ENCODE peak calls at places on chromosomes 11 and 22, in seven cellular contexts. One of them, this sample, is unnamed.

GRCh38 chr11:16126361-16126760 is 230.0 kb downstream of the SOX6 start:
- DNase-seq in psoas muscle: no peak
- DNase-seq in tibial nerve: no peak
- DNase-seq in AG10803: no peak
- DNase-seq in nephron progenitor cell: no peak
- DNase-seq in BJ: no peak
- DNase-seq in IMR-90: peak; percentile 30
- DNase-seq in this sample: no peak

GRCh38 chr11:18192988-18193387 is 20.4 kb downstream of the MRGPRX4 start:
- DNase-seq in psoas muscle: no peak
- DNase-seq in tibial nerve: no peak
- DNase-seq in AG10803: no peak
- DNase-seq in nephron progenitor cell: no peak
- DNase-seq in BJ: no peak
- DNase-seq in IMR-90: no peak
- DNase-seq in this sample: no peak

GRCh38 chr11:6611092-6612007 is 666 bp downstream of the TAF10 start:
- DNase-seq in psoas muscle: peak; percentile 77
- DNase-seq in tibial nerve: no peak
- DNase-seq in AG10803: no peak
- DNase-seq in nephron progenitor cell: no peak
- DNase-seq in BJ: no peak
- DNase-seq in IMR-90: peak; percentile 21
- DNase-seq in this sample: no peak

GRCh38 chr11:133889893-133890292 is 44.6 kb upstream of the SPATA19 start:
- DNase-seq in psoas muscle: no peak
- DNase-seq in tibial nerve: no peak
- DNase-seq in AG10803: no peak
- DNase-seq in nephron progenitor cell: no peak
- DNase-seq in BJ: no peak
- DNase-seq in IMR-90: no peak
- DNase-seq in this sample: no peak

GRCh38 chr11:12377106-12377823 is at the start of gene PARVA:
- DNase-seq in psoas muscle: peak; percentile 76
- DNase-seq in tibial nerve: peak; percentile 26
- DNase-seq in AG10803: peak; percentile 91
- DNase-seq in nephron progenitor cell: peak; percentile 78
- DNase-seq in BJ: no peak
- DNase-seq in IMR-90: peak; percentile 81
- DNase-seq in this sample: no peak

GRCh38 chr22:41648431-41648830 is 27.3 kb downstream of the XRCC6 start:
- DNase-seq in psoas muscle: no peak
- DNase-seq in tibial nerve: no peak
- DNase-seq in AG10803: no peak
- DNase-seq in nephron progenitor cell: no peak
- DNase-seq in BJ: no peak
- DNase-seq in IMR-90: no peak
- DNase-seq in this sample: no peak

GRCh38 chr11:45089251-45089650 is 57.2 kb upstream of the PRDM11 start:
- DNase-seq in psoas muscle: peak; percentile 93
- DNase-seq in tibial nerve: peak; percentile 71
- DNase-seq in AG10803: peak; percentile 100
- DNase-seq in nephron progenitor cell: no peak
- DNase-seq in BJ: peak; percentile 99
- DNase-seq in IMR-90: peak; percentile 93
- DNase-seq in this sample: no peak

GRCh38 chr11:58097437-58097836 is 27.9 kb downstream of the OR9I1 start:
- DNase-seq in psoas muscle: no peak
- DNase-seq in tibial nerve: no peak
- DNase-seq in AG10803: no peak
- DNase-seq in nephron progenitor cell: no peak
- DNase-seq in BJ: no peak
- DNase-seq in IMR-90: no peak
- DNase-seq in this sample: no peak

GRCh38 chr11:9053631-9054030 is 37.8 kb downstream of the SCUBE2 start:
- DNase-seq in psoas muscle: no peak
- DNase-seq in tibial nerve: no peak
- DNase-seq in AG10803: peak; percentile 58
- DNase-seq in nephron progenitor cell: no peak
- DNase-seq in BJ: peak; percentile 37
- DNase-seq in IMR-90: peak; percentile 73
- DNase-seq in this sample: no peak

GRCh38 chr11:67705264-67705663 is 30.8 kb upstream of the ALDH3B2 start:
- DNase-seq in psoas muscle: no peak
- DNase-seq in tibial nerve: no peak
- DNase-seq in AG10803: no peak
- DNase-seq in nephron progenitor cell: no peak
- DNase-seq in BJ: no peak
- DNase-seq in IMR-90: no peak
- DNase-seq in this sample: no peak

GRCh38 chr11:76552987-76553386 is 108.2 kb downstream of the EMSY start:
- DNase-seq in psoas muscle: no peak
- DNase-seq in tibial nerve: no peak
- DNase-seq in AG10803: no peak
- DNase-seq in nephron progenitor cell: no peak
- DNase-seq in BJ: no peak
- DNase-seq in IMR-90: no peak
- DNase-seq in this sample: no peak

GRCh38 chr22:48717076-48717810 is 1110.4 kb downstream of the BRD1 start:
- DNase-seq in psoas muscle: no peak
- DNase-seq in tibial nerve: no peak
- DNase-seq in AG10803: no peak
- DNase-seq in nephron progenitor cell: no peak
- DNase-seq in BJ: no peak
- DNase-seq in IMR-90: no peak
- DNase-seq in this sample: peak; percentile 7

GRCh38 chr22:35076648-35077047 is 10.7 kb downstream of the ISX start:
- DNase-seq in psoas muscle: no peak
- DNase-seq in tibial nerve: no peak
- DNase-seq in AG10803: no peak
- DNase-seq in nephron progenitor cell: no peak
- DNase-seq in BJ: no peak
- DNase-seq in IMR-90: no peak
- DNase-seq in this sample: no peak

GRCh38 chr22:26484360-26484706 is 656 bp downstream of the SRRD start:
- DNase-seq in psoas muscle: no peak
- DNase-seq in tibial nerve: no peak
- DNase-seq in AG10803: no peak
- DNase-seq in nephron progenitor cell: no peak
- DNase-seq in BJ: no peak
- DNase-seq in IMR-90: peak; percentile 31
- DNase-seq in this sample: no peak

GRCh38 chr22:43835736-43836135 is 23.6 kb upstream of the EFCAB6 start:
- DNase-seq in psoas muscle: peak; percentile 30
- DNase-seq in tibial nerve: no peak
- DNase-seq in AG10803: no peak
- DNase-seq in nephron progenitor cell: no peak
- DNase-seq in BJ: no peak
- DNase-seq in IMR-90: no peak
- DNase-seq in this sample: no peak

GRCh38 chr11:120130991-120131760 is 6.7 kb downstream of the TRIM29 start:
- DNase-seq in psoas muscle: no peak
- DNase-seq in tibial nerve: peak; percentile 6
- DNase-seq in AG10803: no peak
- DNase-seq in nephron progenitor cell: no peak
- DNase-seq in BJ: no peak
- DNase-seq in IMR-90: no peak
- DNase-seq in this sample: peak; percentile 33

DNA sequence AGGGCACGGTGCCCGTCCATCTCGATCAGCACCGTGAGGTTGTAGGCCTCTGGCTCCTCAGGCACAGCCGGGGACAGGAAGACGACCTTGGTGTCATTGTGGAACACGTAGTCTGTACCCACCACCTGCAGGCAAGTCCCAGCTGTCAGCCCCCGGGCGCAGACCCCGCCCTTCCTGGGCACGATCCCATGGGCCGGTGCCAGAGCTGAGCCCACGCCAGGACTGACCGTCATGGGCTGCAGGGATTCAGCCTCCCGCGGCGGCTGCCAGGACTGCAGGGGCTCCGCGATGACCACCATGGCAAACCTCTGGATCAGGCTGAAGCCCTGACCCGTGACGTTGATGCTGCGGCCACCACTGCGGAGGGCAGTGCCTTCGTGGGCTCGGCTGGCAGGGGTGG is 11.8 kb upstream of the MAPK11 start:
- DNase-seq in psoas muscle: no peak
- DNase-seq in tibial nerve: no peak
- DNase-seq in AG10803: no peak
- DNase-seq in nephron progenitor cell: no peak
- DNase-seq in BJ: no peak
- DNase-seq in IMR-90: no peak
- DNase-seq in this sample: no peak
- TF ChIP-seq CTCF in psoas muscle: no peak
- TF ChIP-seq CTCF in tibial nerve: no peak
- TF ChIP-seq CTCF in AG10803: no peak
- TF ChIP-seq CTCF in nephron progenitor cell: no peak
- TF ChIP-seq CTCF in BJ: no peak
- TF ChIP-seq CTCF in IMR-90: no peak
- TF ChIP-seq CTCF in this sample: no peak

GRCh38 chr11:81647374-81647773 is 1086.3 kb downstream of the FAM181B start:
- DNase-seq in psoas muscle: no peak
- DNase-seq in tibial nerve: no peak
- DNase-seq in AG10803: no peak
- DNase-seq in nephron progenitor cell: no peak
- DNase-seq in BJ: no peak
- DNase-seq in IMR-90: no peak
- DNase-seq in this sample: no peak

GRCh38 chr11:81644239-81644840 is 1089.3 kb downstream of the FAM181B start:
- DNase-seq in psoas muscle: no peak
- DNase-seq in tibial nerve: no peak
- DNase-seq in AG10803: peak; percentile 39
- DNase-seq in nephron progenitor cell: peak; percentile 35
- DNase-seq in BJ: no peak
- DNase-seq in IMR-90: peak; percentile 23
- DNase-seq in this sample: no peak
- TF ChIP-seq CTCF in psoas muscle: peak; percentile 33
- TF ChIP-seq CTCF in tibial nerve: peak; percentile 50
- TF ChIP-seq CTCF in AG10803: peak; percentile 62
- TF ChIP-seq CTCF in nephron progenitor cell: peak; percentile 75
- TF ChIP-seq CTCF in BJ: peak; percentile 46
- TF ChIP-seq CTCF in IMR-90: peak; percentile 54
- TF ChIP-seq CTCF in this sample: peak; percentile 69

GRCh38 chr11:97557399-97557798 is 1167.6 kb downstream of the JRKL start:
- DNase-seq in psoas muscle: no peak
- DNase-seq in tibial nerve: no peak
- DNase-seq in AG10803: no peak
- DNase-seq in nephron progenitor cell: no peak
- DNase-seq in BJ: no peak
- DNase-seq in IMR-90: no peak
- DNase-seq in this sample: no peak
- TF ChIP-seq CTCF in psoas muscle: no peak
- TF ChIP-seq CTCF in tibial nerve: no peak
- TF ChIP-seq CTCF in AG10803: no peak
- TF ChIP-seq CTCF in nephron progenitor cell: no peak
- TF ChIP-seq CTCF in BJ: no peak
- TF ChIP-seq CTCF in IMR-90: no peak
- TF ChIP-seq CTCF in this sample: no peak

DNA sequence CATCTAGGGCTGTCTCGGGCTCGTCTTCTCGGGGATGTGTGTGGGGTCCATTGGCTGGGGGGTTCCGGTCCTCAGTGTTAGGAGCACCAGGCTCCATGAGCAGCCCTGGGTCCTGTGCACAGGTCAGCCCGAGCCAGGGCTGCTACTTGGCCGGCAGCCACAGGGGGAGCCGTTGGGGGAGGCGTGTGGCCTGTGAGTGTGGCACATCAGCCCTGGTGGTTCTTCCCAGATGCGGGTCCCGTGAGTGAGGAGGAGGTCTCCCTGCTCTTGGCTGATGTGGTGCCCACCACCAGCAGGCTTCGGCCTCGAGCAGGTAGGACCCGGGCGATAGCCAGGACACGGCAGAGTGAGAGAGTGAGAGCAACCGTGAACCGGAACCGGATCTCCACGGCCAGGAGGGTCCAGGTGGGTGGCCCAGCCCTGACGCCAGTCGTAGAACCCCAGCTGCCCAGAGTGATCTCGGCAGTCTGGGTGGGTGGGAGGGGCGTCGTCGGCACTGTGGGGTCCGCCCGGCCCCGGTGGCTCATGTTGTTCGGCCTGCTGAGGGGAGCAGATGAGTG is 18.5 kb downstream of the IRF7 start:
- DNase-seq in psoas muscle: no peak
- DNase-seq in tibial nerve: no peak
- DNase-seq in AG10803: no peak
- DNase-seq in nephron progenitor cell: no peak
- DNase-seq in BJ: no peak
- DNase-seq in IMR-90: no peak
- DNase-seq in this sample: no peak
- TF ChIP-seq CTCF in psoas muscle: no peak
- TF ChIP-seq CTCF in tibial nerve: no peak
- TF ChIP-seq CTCF in AG10803: no peak
- TF ChIP-seq CTCF in nephron progenitor cell: no peak
- TF ChIP-seq CTCF in BJ: no peak
- TF ChIP-seq CTCF in IMR-90: no peak
- TF ChIP-seq CTCF in this sample: peak; percentile 30

DNA sequence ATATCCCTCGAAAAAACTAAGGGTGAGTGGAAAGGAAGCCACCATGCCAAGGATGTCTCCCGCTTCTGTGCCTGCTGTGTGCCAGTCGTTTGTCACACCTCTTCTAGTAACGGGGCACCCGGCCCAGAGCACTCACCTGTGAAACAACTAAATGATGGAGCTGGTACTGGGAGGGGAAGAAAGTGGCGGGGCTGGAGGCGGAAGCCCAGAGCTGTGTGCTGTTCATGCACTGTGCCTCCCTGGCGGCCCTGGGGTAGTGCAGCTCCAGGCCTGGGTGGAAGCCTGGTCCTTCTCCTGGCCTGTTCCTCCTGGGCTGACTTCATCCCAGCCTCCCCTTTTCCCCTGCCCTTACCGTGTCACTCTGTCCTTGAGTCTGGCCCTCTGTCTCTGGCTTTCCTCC is 130.2 kb downstream of the CEP164 start:
- DNase-seq in psoas muscle: no peak
- DNase-seq in tibial nerve: no peak
- DNase-seq in AG10803: no peak
- DNase-seq in nephron progenitor cell: no peak
- DNase-seq in BJ: no peak
- DNase-seq in IMR-90: no peak
- DNase-seq in this sample: no peak
- TF ChIP-seq CTCF in psoas muscle: no peak
- TF ChIP-seq CTCF in tibial nerve: no peak
- TF ChIP-seq CTCF in AG10803: no peak
- TF ChIP-seq CTCF in nephron progenitor cell: no peak
- TF ChIP-seq CTCF in BJ: no peak
- TF ChIP-seq CTCF in IMR-90: no peak
- TF ChIP-seq CTCF in this sample: no peak

GRCh38 chr11:86632499-86633269 is 39.7 kb downstream of the ME3 start:
- DNase-seq in psoas muscle: peak; percentile 59
- DNase-seq in tibial nerve: no peak
- DNase-seq in AG10803: peak; percentile 98
- DNase-seq in nephron progenitor cell: no peak
- DNase-seq in BJ: peak; percentile 90
- DNase-seq in IMR-90: peak; percentile 99
- DNase-seq in this sample: no peak
- TF ChIP-seq CTCF in psoas muscle: peak; percentile 23
- TF ChIP-seq CTCF in tibial nerve: peak; percentile 26
- TF ChIP-seq CTCF in AG10803: peak; percentile 48
- TF ChIP-seq CTCF in nephron progenitor cell: no peak
- TF ChIP-seq CTCF in BJ: peak; percentile 45
- TF ChIP-seq CTCF in IMR-90: no peak
- TF ChIP-seq CTCF in this sample: no peak

GRCh38 chr11:69212121-69213110 is 56.7 kb downstream of the SMIM38 start:
- DNase-seq in psoas muscle: no peak
- DNase-seq in tibial nerve: no peak
- DNase-seq in AG10803: no peak
- DNase-seq in nephron progenitor cell: no peak
- DNase-seq in BJ: no peak
- DNase-seq in IMR-90: no peak
- DNase-seq in this sample: no peak
- TF ChIP-seq CTCF in psoas muscle: no peak
- TF ChIP-seq CTCF in tibial nerve: peak; percentile 50
- TF ChIP-seq CTCF in AG10803: peak; percentile 35
- TF ChIP-seq CTCF in nephron progenitor cell: peak; percentile 28
- TF ChIP-seq CTCF in BJ: peak; percentile 35
- TF ChIP-seq CTCF in IMR-90: peak; percentile 33
- TF ChIP-seq CTCF in this sample: no peak

GRCh38 chr11:63920870-63921417 is 4.0 kb upstream of the RCOR2 start:
- DNase-seq in psoas muscle: no peak
- DNase-seq in tibial nerve: no peak
- DNase-seq in AG10803: no peak
- DNase-seq in nephron progenitor cell: peak; percentile 83
- DNase-seq in BJ: no peak
- DNase-seq in IMR-90: no peak
- DNase-seq in this sample: no peak
- TF ChIP-seq CTCF in psoas muscle: peak; percentile 19
- TF ChIP-seq CTCF in tibial nerve: no peak
- TF ChIP-seq CTCF in AG10803: peak; percentile 39
- TF ChIP-seq CTCF in nephron progenitor cell: peak; percentile 68
- TF ChIP-seq CTCF in BJ: peak; percentile 55
- TF ChIP-seq CTCF in IMR-90: peak; percentile 42
- TF ChIP-seq CTCF in this sample: peak; percentile 36

This sample was measured in CD14-positive monocyte.